ENCODE peak calls at places on chromosomes 11 and 22, in five cellular contexts. F is AG10803, J is pancreas, Z is psoas muscle, M is heart right ventricle. A is an unnamed sample.

GRCh38 chr11:82398300-82398815 is 335.3 kb downstream of the FAM181B start:
- DNase-seq in Z (no peak), M (no peak), J (no peak), F (no peak), A (no peak)

GRCh38 chr22:27799334-27800249 is 2.0 kb downstream of the MN1 start:
- DNase-seq in Z (peak), M (peak), F (no peak), J (peak), A (no peak)

GRCh38 chr11:278001-278951 is at the start of gene NLRP6:
- DNase-seq in F (no peak), J (no peak), M (no peak), Z (no peak), A (no peak)

GRCh38 chr11:83241291-83241946 is 44.7 kb downstream of the CCDC90B start:
- DNase-seq in J (no peak), Z (no peak), M (no peak), F (peak), A (no peak)

GRCh38 chr22:20803696-20804324 is 29.9 kb downstream of the SERPIND1 start:
- DNase-seq in M (peak), F (peak), Z (no peak), J (peak), A (no peak)

GRCh38 chr11:94543695-94544581 is at the start of gene FUT4:
- DNase-seq in J (peak), M (peak), Z (peak), F (peak), A (peak)

GRCh38 chr22:30015846-30016245 is 64.4 kb upstream of the HORMAD2 start:
- DNase-seq in M (no peak), Z (no peak), F (peak), J (no peak), A (no peak)

GRCh38 chr22:38270091-38270972 is 2.5 kb downstream of the TMEM184B start:
- DNase-seq in F (no peak), M (no peak), J (no peak), Z (no peak), A (no peak)

GRCh38 chr11:76773921-76774361 is 9.2 kb upstream of the TSKU start:
- DNase-seq in J (peak), Z (peak), F (no peak), M (peak), A (no peak)

GRCh38 chr11:16603890-16604783 is 134.3 kb upstream of the C11orf58 start:
- DNase-seq in F (no peak), Z (peak), M (peak), J (peak), A (no peak)

GRCh38 chr11:44505591-44506054 is 59.8 kb upstream of the CD82 start:
- DNase-seq in M (no peak), J (no peak), F (peak), Z (no peak), A (no peak)

GRCh38 chr11:14012836-14013235 is 50.3 kb downstream of the SPON1 start:
- DNase-seq in Z (no peak), J (no peak), M (no peak), F (peak), A (no peak)

GRCh38 chr11:2885676-2886081 is at the start of gene CDKN1C:
- DNase-seq in J (peak), Z (peak), M (peak), F (peak), A (peak)

GRCh38 chr11:96506041-96506440 is 116.2 kb downstream of the JRKL start:
- DNase-seq in F (no peak), Z (no peak), J (no peak), M (no peak), A (no peak)

GRCh38 chr22:40533712-40534378 is 102.7 kb downstream of the MRTFA start:
- DNase-seq in Z (no peak), M (no peak), J (no peak), F (peak), A (no peak)

GRCh38 chr22:37068859-37069258 is 17.3 kb downstream of the KCTD17 start:
- DNase-seq in Z (no peak), J (no peak), M (no peak), F (no peak), A (no peak)
- TF ChIP-seq CTCF in Z (no peak), J (no peak), M (no peak), F (no peak), A (no peak)

DNA sequence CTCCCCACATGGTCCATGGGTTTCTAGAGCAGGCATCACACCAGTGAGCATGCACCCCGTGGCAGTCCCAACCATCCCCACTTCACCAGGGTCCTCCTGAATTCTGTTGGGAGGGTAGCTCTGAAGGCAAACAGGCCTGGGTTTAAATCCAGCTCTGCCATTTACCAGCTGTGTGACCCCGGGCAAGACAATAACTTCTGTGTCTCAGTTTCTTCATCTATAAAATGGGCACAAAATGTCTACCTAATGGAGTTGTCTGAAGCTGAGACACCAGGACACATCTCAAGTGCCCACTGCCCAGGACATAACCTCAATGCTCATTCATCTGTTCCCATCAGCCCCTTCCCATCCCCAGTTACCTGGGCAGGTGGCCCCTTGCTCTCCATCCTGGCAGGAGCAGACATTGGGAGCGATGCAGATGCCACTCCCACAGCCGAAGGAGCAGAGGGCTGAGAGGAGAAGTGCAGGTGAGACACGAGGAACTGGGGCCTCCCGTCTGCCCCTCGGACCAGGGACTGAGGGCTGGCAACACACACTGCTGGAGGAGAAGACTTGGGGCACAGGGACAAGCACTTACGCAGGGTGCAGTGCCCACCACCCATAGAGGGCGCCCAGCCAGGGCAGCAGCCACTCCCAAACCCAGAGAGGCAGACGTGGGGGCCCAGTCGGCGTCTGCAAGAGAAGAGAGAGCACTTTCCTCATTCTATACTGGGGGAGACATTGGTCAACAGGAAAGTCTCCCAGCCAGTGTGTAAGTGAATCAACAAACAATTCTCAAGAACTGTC is 4.0 kb downstream of the VWCE start:
- DNase-seq in F (no peak), Z (no peak), M (no peak), J (no peak), A (no peak)
- TF ChIP-seq CTCF in F (no peak), Z (no peak), M (no peak), J (no peak), A (no peak)

GRCh38 chr11:64535811-64536210 is 55.2 kb upstream of the SLC22A12 start:
- DNase-seq in F (no peak), Z (no peak), M (no peak), J (no peak), A (no peak)
- TF ChIP-seq CTCF in F (no peak), Z (no peak), M (no peak), J (no peak), A (no peak)

GRCh38 chr11:133115099-133115498 is 417.2 kb downstream of the OPCML start:
- DNase-seq in Z (no peak), M (peak), J (no peak), F (no peak), A (no peak)
- TF ChIP-seq CTCF in Z (no peak), M (no peak), J (no peak), F (no peak), A (no peak)

GRCh38 chr11:111166655-111167054 is 78.9 kb upstream of the POU2AF2 start:
- DNase-seq in F (no peak), Z (no peak), M (no peak), J (no peak), A (no peak)

GRCh38 chr11:111167666-111168065 is 77.9 kb upstream of the POU2AF2 start:
- DNase-seq in M (no peak), J (no peak), Z (no peak), F (no peak), A (no peak)

GRCh38 chr11:111157571-111157970 is 88.0 kb upstream of the POU2AF2 start:
- DNase-seq in J (no peak), M (no peak), F (no peak), Z (no peak), A (no peak)

DNA sequence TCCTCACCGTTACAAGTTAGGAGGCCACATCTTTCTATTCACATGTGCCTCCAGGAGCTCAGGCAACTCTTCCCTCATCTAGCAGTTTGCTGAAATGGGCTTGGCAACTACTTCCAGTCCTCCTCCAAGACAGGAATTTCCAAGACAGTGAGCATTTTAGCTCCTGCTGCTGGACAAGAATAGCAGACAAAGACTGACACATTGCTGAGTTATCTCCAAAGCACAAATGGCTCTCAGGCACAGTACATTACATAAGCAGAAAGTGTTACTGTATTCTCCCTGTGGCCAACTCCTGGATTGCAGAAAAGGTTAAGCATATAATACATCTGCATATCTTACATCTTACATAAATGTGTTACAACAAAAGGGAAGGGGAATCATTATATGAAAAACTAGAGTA is 83.2 kb upstream of the POU2AF2 start:
- DNase-seq in F (peak), M (no peak), Z (no peak), J (no peak), A (no peak)
- TF ChIP-seq CTCF in F (no peak), M (no peak), Z (no peak), J (no peak), A (no peak)

DNA sequence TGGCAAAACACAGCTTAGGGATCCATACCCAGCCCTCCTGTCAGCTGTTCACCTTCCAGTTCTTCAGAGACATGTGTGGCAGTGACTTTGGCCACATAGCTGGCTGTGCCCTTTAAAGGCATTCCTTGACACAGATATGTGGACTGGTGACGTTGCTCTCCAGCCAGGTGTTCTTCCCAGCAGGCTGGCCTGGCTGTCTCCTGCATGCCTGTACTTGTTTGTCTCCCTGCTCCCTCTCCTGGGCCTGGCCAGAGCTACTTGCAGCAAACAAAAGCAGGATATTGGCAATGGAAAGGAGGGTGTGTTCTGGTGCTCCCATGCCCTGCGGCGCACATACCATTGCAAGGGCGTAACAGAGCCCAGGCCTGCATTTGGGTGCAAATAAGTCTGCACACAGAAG is 38.3 kb downstream of the PIK3IP1 start:
- DNase-seq in J (peak), Z (no peak), M (peak), F (no peak), A (no peak)
- TF ChIP-seq CTCF in J (peak), Z (no peak), M (peak), F (no peak), A (no peak)

GRCh38 chr11:105884436-105884835 is 137.6 kb downstream of the MSANTD4 start:
- DNase-seq in Z (no peak), J (no peak), F (no peak), M (no peak), A (no peak)

GRCh38 chr11:105878510-105878909 is 143.5 kb downstream of the MSANTD4 start:
- DNase-seq in Z (no peak), F (no peak), M (no peak), J (no peak), A (no peak)

GRCh38 chr11:105881027-105881426 is 141.0 kb downstream of the MSANTD4 start:
- DNase-seq in M (no peak), Z (no peak), J (no peak), F (no peak), A (no peak)
- TF ChIP-seq CTCF in M (no peak), Z (no peak), J (no peak), F (no peak), A (no peak)

GRCh38 chr22:44668190-44668885 is 33.7 kb upstream of the PRR5 start:
- DNase-seq in Z (peak), J (peak), F (no peak), M (peak), A (no peak)
- TF ChIP-seq CTCF in Z (no peak), J (no peak), F (no peak), M (no peak), A (no peak)

GRCh38 chr11:12113294-12113693 is 2.9 kb downstream of the MICAL2 start:
- DNase-seq in Z (no peak), F (no peak), M (no peak), J (no peak), A (no peak)
- TF ChIP-seq CTCF in Z (no peak), F (no peak), M (no peak), J (no peak), A (no peak)

A was measured in osteocyte.